ENCODE peak calls at places on chromosome 15, in ten cellular contexts. Q, C, N, Z, R, S, E, H, W and D are unnamed samples.

GRCh38 chr15:50145451-50145872 is 26.4 kb upstream of the ATP8B4 start:
- DNase-seq in Q (no peak), C (peak; percentile 28), N (no peak), Z (no peak), R (peak; percentile 87), S (no peak), E (no peak), H (peak; percentile 88), W (peak; percentile 86), D (no peak)

GRCh38 chr15:91853968-91854943 is 748 bp downstream of the SLCO3A1 start:
- DNase-seq in Q (peak; percentile 91), C (peak; percentile 69), N (peak; percentile 57), Z (peak; percentile 35), R (peak; percentile 7), S (peak; percentile 63), E (no peak), H (peak; percentile 52), W (peak; percentile 10), D (no peak)

GRCh38 chr15:90871097-90871715 is 2.8 kb downstream of the FURIN start:
- DNase-seq in Q (peak; percentile 89), C (peak; percentile 43), N (no peak), Z (peak; percentile 38), R (peak; percentile 49), S (peak; percentile 68), E (peak; percentile 56), H (peak; percentile 68), W (peak; percentile 47), D (peak; percentile 66)

GRCh38 chr15:101562428-101563059 is 73.0 kb upstream of the PCSK6 start:
- DNase-seq in Q (peak; percentile 49), C (no peak), N (no peak), Z (no peak), R (no peak), S (no peak), E (no peak), H (no peak), W (no peak), D (no peak)

GRCh38 chr15:75945953-75946352 is 42.3 kb downstream of the FBXO22 start:
- DNase-seq in Q (no peak), C (no peak), N (no peak), Z (no peak), R (peak; percentile 66), S (no peak), E (no peak), H (peak; percentile 36), W (peak; percentile 64), D (no peak)

GRCh38 chr15:70447927-70448698 is 315.2 kb downstream of the UACA start:
- DNase-seq in Q (no peak), C (peak; percentile 55), N (peak; percentile 54), Z (no peak), R (no peak), S (no peak), E (peak; percentile 34), H (peak; percentile 14), W (no peak), D (peak; percentile 67)

GRCh38 chr15:47813985-47814384 is 96.7 kb downstream of the SEMA6D start:
- DNase-seq in Q (no peak), C (no peak), N (no peak), Z (no peak), R (no peak), S (no peak), E (peak; percentile 56), H (no peak), W (no peak), D (no peak)

GRCh38 chr15:69910511-69910910 is 187.2 kb downstream of the TLE3 start:
- DNase-seq in Q (no peak), C (no peak), N (no peak), Z (no peak), R (no peak), S (no peak), E (no peak), H (no peak), W (no peak), D (no peak)

GRCh38 chr15:97501291-97501690 is 459.2 kb upstream of the ARRDC4 start:
- DNase-seq in Q (no peak), C (no peak), N (no peak), Z (no peak), R (no peak), S (no peak), E (no peak), H (no peak), W (no peak), D (no peak)

GRCh38 chr15:61383421-61383820 is 154.3 kb upstream of the RORA start:
- DNase-seq in Q (no peak), C (no peak), N (no peak), Z (no peak), R (peak; percentile 82), S (no peak), E (no peak), H (peak; percentile 95), W (peak; percentile 4), D (no peak)

GRCh38 chr15:100521907-100522306 is 6.8 kb downstream of the CERS3 start:
- DNase-seq in Q (no peak), C (no peak), N (no peak), Z (no peak), R (no peak), S (no peak), E (no peak), H (no peak), W (no peak), D (no peak)

GRCh38 chr15:93071469-93071891 is 17.5 kb downstream of the RGMA start:
- DNase-seq in Q (no peak), C (no peak), N (no peak), Z (no peak), R (no peak), S (peak; percentile 63), E (no peak), H (peak; percentile 41), W (peak; percentile 20), D (no peak)

GRCh38 chr15:89672221-89673161 is 6.7 kb downstream of the PLIN1 start:
- DNase-seq in Q (peak; percentile 74), C (peak; percentile 88), N (no peak), Z (no peak), R (peak; percentile 16), S (no peak), E (no peak), H (peak; percentile 87), W (peak; percentile 40), D (no peak)

GRCh38 chr15:100633763-100634075 is 31.3 kb downstream of the ASB7 start:
- DNase-seq in Q (no peak), C (no peak), N (no peak), Z (no peak), R (no peak), S (no peak), E (no peak), H (no peak), W (no peak), D (no peak)

GRCh38 chr15:69755571-69756310 is 303.1 kb downstream of the RPLP1 start:
- DNase-seq in Q (no peak), C (no peak), N (no peak), Z (no peak), R (no peak), S (no peak), E (peak; percentile 79), H (no peak), W (peak; percentile 42), D (no peak)

GRCh38 chr15:42921049-42921731 is 612 bp upstream of the TTBK2 start:
- DNase-seq in Q (no peak), C (no peak), N (peak; percentile 38), Z (peak; percentile 5), R (peak; percentile 23), S (peak; percentile 65), E (no peak), H (peak; percentile 63), W (peak; percentile 21), D (no peak)
- TF ChIP-seq CTCF in Q (no peak), C (no peak), N (no peak), Z (peak; percentile 28), R (no peak), S (no peak), E (no peak), H (no peak), W (no peak), D (no peak)

DNA sequence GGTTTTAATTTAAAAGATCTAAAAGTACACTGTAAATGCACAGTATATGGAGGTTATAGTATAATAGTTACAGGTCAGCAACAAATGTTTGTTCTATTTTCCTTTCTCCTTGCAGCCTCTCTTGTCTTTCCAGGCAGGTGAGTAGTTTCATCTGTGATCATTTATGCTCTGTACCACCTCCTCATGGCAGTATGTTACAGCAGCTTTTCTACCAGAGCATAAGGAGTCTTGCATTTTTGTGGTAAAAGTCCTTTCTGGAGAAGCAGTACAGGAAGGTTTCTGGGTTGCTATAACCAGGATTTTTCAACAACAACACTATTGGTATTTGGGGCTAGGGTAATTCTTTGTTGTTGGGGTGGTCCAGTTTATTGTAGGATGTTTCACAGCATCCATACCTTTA is 59.5 kb downstream of the ZNF609 start:
- DNase-seq in Q (no peak), C (no peak), N (no peak), Z (no peak), R (no peak), S (no peak), E (no peak), H (no peak), W (no peak), D (no peak)
- TF ChIP-seq CTCF in Q (no peak), C (peak; percentile 27), N (no peak), Z (peak; percentile 12), R (no peak), S (no peak), E (no peak), H (no peak), W (peak; percentile 2), D (no peak)

GRCh38 chr15:86743283-86743903 is 663.7 kb downstream of the AGBL1 start:
- DNase-seq in Q (no peak), C (peak; percentile 61), N (no peak), Z (peak; percentile 41), R (no peak), S (no peak), E (no peak), H (no peak), W (no peak), D (peak; percentile 67)
- TF ChIP-seq CTCF in Q (no peak), C (peak; percentile 90), N (no peak), Z (peak; percentile 75), R (peak; percentile 25), S (no peak), E (peak; percentile 66), H (no peak), W (peak; percentile 27), D (peak; percentile 62)

GRCh38 chr15:66403323-66403722 is 16.6 kb downstream of the MAP2K1 start:
- DNase-seq in Q (no peak), C (no peak), N (no peak), Z (no peak), R (no peak), S (no peak), E (no peak), H (no peak), W (no peak), D (no peak)

GRCh38 chr15:66399276-66399675 is 12.6 kb downstream of the MAP2K1 start:
- DNase-seq in Q (no peak), C (no peak), N (no peak), Z (no peak), R (no peak), S (no peak), E (no peak), H (no peak), W (no peak), D (no peak)

GRCh38 chr15:66402885-66403284 is 16.2 kb downstream of the MAP2K1 start:
- DNase-seq in Q (no peak), C (no peak), N (no peak), Z (no peak), R (no peak), S (no peak), E (no peak), H (no peak), W (no peak), D (no peak)

GRCh38 chr15:66400351-66400774 is 13.7 kb downstream of the MAP2K1 start:
- DNase-seq in Q (no peak), C (no peak), N (no peak), Z (no peak), R (no peak), S (no peak), E (no peak), H (peak; percentile 71), W (peak; percentile 52), D (no peak)

GRCh38 chr15:66401130-66402021 is 14.7 kb downstream of the MAP2K1 start:
- DNase-seq in Q (no peak), C (no peak), N (no peak), Z (no peak), R (no peak), S (no peak), E (peak; percentile 32), H (no peak), W (no peak), D (no peak)
- TF ChIP-seq CTCF in Q (no peak), C (no peak), N (no peak), Z (no peak), R (no peak), S (no peak), E (peak; percentile 30), H (no peak), W (no peak), D (no peak)